ENCODE peak calls at places on chromosome 4, in six cellular contexts. Q is AG10803, K is posterior cingulate gyrus, U is MG63, O is T-cell, C is WERI-Rb-1. W is an unnamed sample.

GRCh38 chr4:113433116-113433515 is 328.4 kb downstream of the CAMK2D start:
- DNase-seq in K (no peak), U (no peak), Q (peak), O (no peak), C (no peak), W (no peak)

GRCh38 chr4:168679397-168680176 is 182.7 kb downstream of the PALLD start:
- DNase-seq in O (no peak), C (no peak), U (no peak), K (no peak), Q (no peak), W (no peak)

GRCh38 chr4:54516556-54517215 is 141.1 kb upstream of the KIT start:
- DNase-seq in U (no peak), K (no peak), O (no peak), C (no peak), Q (no peak), W (no peak)

GRCh38 chr4:113837397-113837796 is 75.9 kb upstream of the CAMK2D start:
- DNase-seq in U (no peak), Q (peak), K (no peak), O (no peak), C (no peak), W (no peak)

GRCh38 chr4:106365613-106366012 is 3.0 kb downstream of the GIMD1 start:
- DNase-seq in Q (peak), K (no peak), O (no peak), U (peak), C (no peak), W (no peak)

GRCh38 chr4:47002593-47002992 is 9.2 kb upstream of the GABRA4 start:
- DNase-seq in K (no peak), C (no peak), U (no peak), Q (no peak), O (no peak), W (no peak)

GRCh38 chr4:127643791-127644190 is 11.0 kb downstream of the INTU start:
- DNase-seq in C (no peak), K (no peak), O (no peak), U (no peak), Q (no peak), W (no peak)

GRCh38 chr4:20271954-20272353 is 20.2 kb downstream of the SLIT2 start:
- DNase-seq in K (no peak), C (no peak), U (no peak), Q (no peak), O (no peak), W (no peak)

GRCh38 chr4:78459327-78459726 is 92.2 kb upstream of the ANXA3 start:
- DNase-seq in C (no peak), K (no peak), O (no peak), Q (no peak), U (no peak), W (no peak)

GRCh38 chr4:38005637-38006036 is 45.4 kb downstream of the PTTG2 start:
- DNase-seq in U (no peak), O (no peak), K (no peak), C (no peak), Q (no peak), W (no peak)

GRCh38 chr4:4784379-4784778 is 75.1 kb upstream of the MSX1 start:
- DNase-seq in U (no peak), O (no peak), C (peak), Q (no peak), K (no peak), W (no peak)

GRCh38 chr4:25949166-25949748 is 35.2 kb downstream of the SMIM20 start:
- DNase-seq in O (no peak), U (no peak), K (no peak), Q (no peak), C (no peak), W (no peak)

GRCh38 chr4:89894654-89895652 is at the start of gene MMRN1:
- DNase-seq in U (no peak), O (no peak), K (no peak), Q (no peak), C (no peak), W (no peak)

GRCh38 chr4:40255722-40256281 is 59.0 kb downstream of the RHOH start:
- DNase-seq in O (no peak), C (no peak), K (no peak), Q (peak), U (peak), W (no peak)

GRCh38 chr4:87060957-87061356 is 126.1 kb downstream of the AFF1 start:
- DNase-seq in K (no peak), C (no peak), Q (peak), U (peak), O (no peak), W (no peak)